ENCODE peak calls at places on chromosomes 4 and X, in nine cellular contexts. O is NCI-H2081; Y is germinal center; N is IMR-90; E is RKO; I is iris pigment epithelial cell; F is activated naive CD8-positive, alpha-beta T cell treated with anti-CD3 and anti-CD28 coated beads, Interleukin-2, amount 10 ng/mL, durations not matched to agents 7 days and 5 days; S is effector memory CD4-positive, alpha-beta T cell; Q is H1. X is an unnamed sample.

GRCh38 chrX:10512258-10512657 is 108.1 kb downstream of the MID1 start:
- DNase-seq in F (no peak), S (no peak), E (no peak), O (no peak), N (peak; percentile 58), I (peak; percentile 61), Y (no peak), Q (no peak), X (no peak)

GRCh38 chr4:15742637-15743036 is 35.5 kb upstream of the CD38 start:
- DNase-seq in Q (no peak), I (no peak), N (no peak), E (no peak), F (no peak), O (no peak), S (no peak), Y (no peak), X (no peak)

GRCh38 chr4:71212216-71212615 is 126.6 kb upstream of the SLC4A4 start:
- DNase-seq in F (no peak), S (no peak), E (no peak), O (no peak), I (no peak), Y (no peak), N (no peak), Q (no peak), X (no peak)

GRCh38 chr4:183492791-183493221 is 12.1 kb upstream of the ING2 start:
- DNase-seq in N (peak; percentile 79), E (peak; percentile 83), Q (no peak), I (peak; percentile 62), Y (no peak), S (no peak), O (no peak), F (no peak), X (no peak)

GRCh38 chrX:41045960-41046567 is 39.2 kb upstream of the USP9X start:
- DNase-seq in O (no peak), E (no peak), F (no peak), I (peak; percentile 49), N (peak; percentile 17), Q (no peak), S (no peak), Y (no peak), X (no peak)

GRCh38 chrX:144798972-144799371 is 448.3 kb upstream of the SPANXN1 start:
- DNase-seq in F (no peak), N (no peak), O (no peak), Y (no peak), S (no peak), Q (no peak), I (no peak), E (no peak), X (no peak)

GRCh38 chr4:149781150-149781549 is 34.5 kb downstream of the IQCM start:
- DNase-seq in E (peak; percentile 71), Q (no peak), O (no peak), N (peak; percentile 80), Y (no peak), F (no peak), I (peak; percentile 87), S (no peak), X (no peak)

GRCh38 chr4:61872983-61873382 is 672.9 kb downstream of the ADGRL3 start:
- DNase-seq in O (no peak), Y (no peak), F (no peak), E (no peak), I (no peak), N (no peak), Q (no peak), S (no peak), X (no peak)

GRCh38 chr4:79623125-79623905 is 215.3 kb upstream of the GK2 start:
- DNase-seq in Y (no peak), I (no peak), E (no peak), F (no peak), Q (no peak), O (no peak), N (peak; percentile 5), S (no peak), X (no peak)

GRCh38 chr4:2364654-2365053 is 53.8 kb downstream of the ZFYVE28 start:
- DNase-seq in E (no peak), O (no peak), S (peak; percentile 56), Q (no peak), Y (no peak), F (peak; percentile 79), I (peak; percentile 52), N (no peak), X (no peak)

GRCh38 chr4:38266616-38267015 is 306.4 kb downstream of the PTTG2 start:
- DNase-seq in F (no peak), I (no peak), E (peak; percentile 88), O (no peak), Y (no peak), Q (no peak), S (no peak), N (peak; percentile 48), X (no peak)

GRCh38 chr4:13750594-13750993 is 123.1 kb upstream of the BOD1L1 start:
- DNase-seq in S (no peak), F (no peak), Y (no peak), Q (no peak), O (no peak), E (no peak), I (no peak), N (no peak), X (no peak)

GRCh38 chr4:185212566-185212965 is 3.2 kb downstream of the SNX25 start:
- DNase-seq in O (no peak), Y (no peak), Q (no peak), F (no peak), E (no peak), S (no peak), N (peak; percentile 69), I (no peak), X (no peak)

GRCh38 chr4:76342191-76342590 is 35.7 kb downstream of the STBD1 start:
- DNase-seq in F (no peak), E (no peak), S (no peak), O (no peak), N (no peak), Q (no peak), Y (no peak), I (no peak), X (no peak)

GRCh38 chrX:11100281-11101035 is 10.7 kb upstream of the HCCS start:
- DNase-seq in O (peak; percentile 33), S (no peak), I (peak; percentile 61), N (peak; percentile 80), F (no peak), E (peak; percentile 57), Q (no peak), Y (no peak), X (peak; percentile 33)

GRCh38 chrX:147646949-147647717 is 264.6 kb upstream of the FMR1 start:
- DNase-seq in Y (no peak), Q (no peak), O (no peak), S (no peak), N (no peak), I (no peak), E (no peak), F (no peak), X (no peak)

GRCh38 chrX:41389311-41389888 is 55.4 kb downstream of the DDX3X start:
- DNase-seq in I (no peak), S (no peak), Y (no peak), F (no peak), O (no peak), E (no peak), Q (no peak), N (no peak), X (peak; percentile 17)

GRCh38 chr4:185538806-185539205 is 3.5 kb upstream of the PDLIM3 start:
- DNase-seq in F (no peak), O (no peak), S (no peak), E (no peak), Y (no peak), I (no peak), Q (no peak), N (no peak), X (no peak)

GRCh38 chr4:116501954-116502353 is 583.4 kb downstream of the TRAM1L1 start:
- DNase-seq in F (no peak), Q (peak; percentile 7), Y (no peak), O (no peak), S (no peak), N (no peak), E (no peak), I (no peak), X (no peak)

GRCh38 chr4:110172972-110173371 is 25.4 kb downstream of the ELOVL6 start:
- DNase-seq in O (peak; percentile 87), E (no peak), I (no peak), F (no peak), N (no peak), Q (no peak), S (no peak), Y (no peak), X (no peak)

GRCh38 chr4:150242820-150243458 is 164.7 kb downstream of the DCLK2 start:
- DNase-seq in I (peak; percentile 36), O (peak; percentile 24), Y (peak; percentile 32), Q (no peak), F (no peak), S (no peak), N (peak; percentile 60), E (peak; percentile 30), X (peak; percentile 50)

GRCh38 chr4:143587703-143588102 is 74.2 kb downstream of the SMARCA5 start:
- DNase-seq in E (peak; percentile 61), I (no peak), F (no peak), Q (no peak), O (no peak), N (no peak), S (no peak), Y (no peak), X (no peak)

GRCh38 chr4:139875456-139875855 is 209.8 kb downstream of the MGST2 start:
- DNase-seq in N (no peak), Y (no peak), I (no peak), Q (peak; percentile 17), E (no peak), F (no peak), O (peak; percentile 98), S (no peak), X (peak; percentile 23)

X was measured in body of pancreas.